ENCODE peak calls at places on chromosomes 6 and 20, in six cellular contexts. One of them, this sample, is unnamed. For H4K20me1, the result is how much of the 10 kb centered on the place peaks cover.

GRCh38 chr20:32820698-32821378 is 1.1 kb downstream of the MAPRE1 start:
- DNase-seq in mammary epithelial cell: no peak
- DNase-seq in GM23338: no peak
- DNase-seq in neural progenitor cell: peak
- DNase-seq in MM.1S: no peak
- DNase-seq in fibroblast of lung: peak
- DNase-seq in this sample: no peak

GRCh38 chr20:63268671-63269439 is 3.8 kb upstream of the ARFGAP1 start:
- DNase-seq in mammary epithelial cell: peak
- DNase-seq in GM23338: peak
- DNase-seq in neural progenitor cell: no peak
- DNase-seq in MM.1S: no peak
- DNase-seq in fibroblast of lung: no peak
- DNase-seq in this sample: peak

GRCh38 chr6:89689732-89690131 is 51.2 kb upstream of the LYRM2 start:
- DNase-seq in mammary epithelial cell: no peak
- DNase-seq in GM23338: peak
- DNase-seq in neural progenitor cell: peak
- DNase-seq in MM.1S: no peak
- DNase-seq in fibroblast of lung: no peak
- DNase-seq in this sample: no peak

GRCh38 chr20:11207749-11208502 is 534.1 kb upstream of the JAG1 start:
- DNase-seq in mammary epithelial cell: peak
- DNase-seq in GM23338: no peak
- DNase-seq in neural progenitor cell: no peak
- DNase-seq in MM.1S: no peak
- DNase-seq in fibroblast of lung: no peak
- DNase-seq in this sample: peak

GRCh38 chr6:90350689-90351554 is 54.3 kb upstream of the BACH2 start:
- DNase-seq in mammary epithelial cell: no peak
- DNase-seq in GM23338: no peak
- DNase-seq in neural progenitor cell: no peak
- DNase-seq in MM.1S: no peak
- DNase-seq in fibroblast of lung: peak
- DNase-seq in this sample: no peak

GRCh38 chr6:38043259-38043753 is 223.8 kb downstream of the ZFAND3 start:
- DNase-seq in mammary epithelial cell: no peak
- DNase-seq in GM23338: no peak
- DNase-seq in neural progenitor cell: no peak
- DNase-seq in MM.1S: no peak
- DNase-seq in fibroblast of lung: no peak
- DNase-seq in this sample: no peak

GRCh38 chr6:163383912-163384311 is 30.6 kb upstream of the QKI start:
- DNase-seq in mammary epithelial cell: peak
- DNase-seq in GM23338: no peak
- DNase-seq in neural progenitor cell: no peak
- DNase-seq in MM.1S: no peak
- DNase-seq in fibroblast of lung: peak
- DNase-seq in this sample: peak

GRCh38 chr6:134534708-134535149 is 216.8 kb upstream of the SGK1 start:
- DNase-seq in mammary epithelial cell: peak
- DNase-seq in GM23338: no peak
- DNase-seq in neural progenitor cell: no peak
- DNase-seq in MM.1S: no peak
- DNase-seq in fibroblast of lung: no peak
- DNase-seq in this sample: peak

GRCh38 chr6:50543666-50544065 is 169.7 kb upstream of the TFAP2D start:
- DNase-seq in mammary epithelial cell: no peak
- DNase-seq in GM23338: no peak
- DNase-seq in neural progenitor cell: no peak
- DNase-seq in MM.1S: no peak
- DNase-seq in fibroblast of lung: no peak
- DNase-seq in this sample: no peak

GRCh38 chr20:8299921-8300320 is 167.9 kb downstream of the PLCB1 start:
- DNase-seq in mammary epithelial cell: no peak
- DNase-seq in GM23338: no peak
- DNase-seq in neural progenitor cell: no peak
- DNase-seq in MM.1S: no peak
- DNase-seq in fibroblast of lung: peak
- DNase-seq in this sample: peak

GRCh38 chr6:150366118-150366778 is 2.6 kb upstream of the IYD start:
- DNase-seq in mammary epithelial cell: no peak
- DNase-seq in GM23338: no peak
- DNase-seq in neural progenitor cell: no peak
- DNase-seq in MM.1S: no peak
- DNase-seq in fibroblast of lung: no peak
- DNase-seq in this sample: no peak

GRCh38 chr20:58986968-58987517 is 6.0 kb downstream of the NELFCD start:
- DNase-seq in mammary epithelial cell: no peak
- DNase-seq in GM23338: no peak
- DNase-seq in neural progenitor cell: no peak
- DNase-seq in MM.1S: no peak
- DNase-seq in fibroblast of lung: no peak
- DNase-seq in this sample: no peak

GRCh38 chr6:135935951-135936601 is 84.6 kb downstream of the PDE7B start:
- DNase-seq in mammary epithelial cell: peak
- DNase-seq in GM23338: no peak
- DNase-seq in neural progenitor cell: no peak
- DNase-seq in MM.1S: no peak
- DNase-seq in fibroblast of lung: peak
- DNase-seq in this sample: peak

GRCh38 chr6:80607814-80608391 is 501.4 kb downstream of the BCKDHB start:
- DNase-seq in mammary epithelial cell: peak
- DNase-seq in GM23338: peak
- DNase-seq in neural progenitor cell: peak
- DNase-seq in MM.1S: no peak
- DNase-seq in fibroblast of lung: peak
- DNase-seq in this sample: peak

GRCh38 chr6:52503853-52504777 is 72.7 kb downstream of the TRAM2 start:
- DNase-seq in mammary epithelial cell: peak
- DNase-seq in GM23338: no peak
- DNase-seq in neural progenitor cell: no peak
- DNase-seq in MM.1S: no peak
- DNase-seq in fibroblast of lung: peak
- DNase-seq in this sample: peak

GRCh38 chr6:3571206-3571815 is 114.5 kb upstream of the SLC22A23 start:
- DNase-seq in mammary epithelial cell: no peak
- DNase-seq in GM23338: no peak
- DNase-seq in neural progenitor cell: no peak
- DNase-seq in MM.1S: no peak
- DNase-seq in fibroblast of lung: no peak
- DNase-seq in this sample: no peak

GRCh38 chr6:160881409-160881808 is 110.2 kb upstream of the MAP3K4 start:
- DNase-seq in mammary epithelial cell: no peak
- DNase-seq in GM23338: no peak
- DNase-seq in neural progenitor cell: no peak
- DNase-seq in MM.1S: no peak
- DNase-seq in fibroblast of lung: peak
- DNase-seq in this sample: peak
- H3K27ac ChIP-seq in mammary epithelial cell: no peak
- H3K27ac ChIP-seq in GM23338: no peak
- H3K27ac ChIP-seq in neural progenitor cell: no peak
- H3K27ac ChIP-seq in MM.1S: no peak
- H3K27ac ChIP-seq in fibroblast of lung: no peak
- H3K27ac ChIP-seq in this sample: no peak

DNA sequence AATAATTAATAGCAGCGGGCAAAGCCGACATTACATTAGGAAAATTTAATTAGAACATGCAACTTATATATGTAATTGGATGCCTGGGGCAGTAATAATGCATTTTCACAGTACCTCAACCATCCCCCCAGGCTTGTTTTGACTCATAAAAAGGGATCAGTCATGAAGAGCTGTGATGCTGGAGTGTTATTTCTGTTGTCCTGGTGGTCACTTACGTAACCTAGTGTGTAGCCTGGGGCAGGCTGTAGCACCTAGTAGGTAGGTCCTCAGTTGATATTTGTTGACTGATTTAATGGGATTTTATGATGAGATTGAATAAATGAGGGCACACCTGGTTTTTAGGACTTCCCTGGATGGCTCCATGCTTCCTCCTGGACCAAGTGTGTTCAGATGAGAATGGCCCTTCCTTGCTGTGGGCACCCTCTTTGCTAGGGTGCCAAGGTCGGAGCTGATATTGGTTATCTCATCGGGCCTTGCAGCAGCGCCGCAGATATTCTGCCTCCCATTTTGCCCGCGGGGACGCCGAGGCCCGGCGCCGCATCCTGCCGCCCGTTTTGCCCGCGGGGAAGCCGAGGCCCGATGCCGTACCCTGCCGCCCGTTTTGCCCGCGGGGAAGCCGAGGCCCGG is 128.8 kb downstream of the CDH26 start:
- DNase-seq in mammary epithelial cell: peak
- DNase-seq in GM23338: no peak
- DNase-seq in neural progenitor cell: no peak
- DNase-seq in MM.1S: no peak
- DNase-seq in fibroblast of lung: no peak
- DNase-seq in this sample: peak
- H4K20me1 ChIP-seq in mammary epithelial cell: under half
- H4K20me1 ChIP-seq in GM23338: under half
- H4K20me1 ChIP-seq in neural progenitor cell: under half
- H4K20me1 ChIP-seq in MM.1S: under half
- H4K20me1 ChIP-seq in fibroblast of lung: under half
- H4K20me1 ChIP-seq in this sample: under half

DNA sequence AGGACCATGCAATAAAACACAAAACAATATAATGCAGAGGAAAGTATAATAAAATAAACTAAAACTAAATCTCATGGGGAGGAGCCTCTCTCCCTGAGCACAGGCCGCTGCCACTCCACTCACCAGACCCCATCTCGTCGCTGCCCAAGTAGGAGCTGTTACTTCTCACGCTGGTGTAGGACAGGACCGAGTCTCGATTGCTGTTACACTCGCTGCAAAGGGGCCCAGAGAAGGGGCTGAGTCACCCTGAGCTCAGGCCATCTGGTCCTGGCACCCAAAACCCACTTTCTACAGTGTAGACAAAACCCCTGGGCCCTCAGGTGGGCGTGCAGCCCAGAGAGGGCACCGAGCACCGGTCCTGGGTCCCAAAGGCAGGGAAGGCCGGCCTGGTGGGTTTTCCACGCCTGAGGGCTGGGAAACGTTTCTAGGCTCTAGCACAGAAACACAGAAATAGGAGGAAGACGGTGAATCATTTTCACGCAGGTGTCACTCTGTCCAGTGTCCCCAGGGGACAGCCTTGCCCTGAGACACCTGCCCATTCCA is 183.4 kb downstream of the PREX1 start:
- DNase-seq in mammary epithelial cell: no peak
- DNase-seq in GM23338: no peak
- DNase-seq in neural progenitor cell: no peak
- DNase-seq in MM.1S: no peak
- DNase-seq in fibroblast of lung: no peak
- DNase-seq in this sample: no peak
- TF ChIP-seq EZH2 in mammary epithelial cell: no peak
- TF ChIP-seq EZH2 in GM23338: no peak
- TF ChIP-seq EZH2 in neural progenitor cell: no peak
- TF ChIP-seq EZH2 in MM.1S: no peak
- TF ChIP-seq EZH2 in fibroblast of lung: no peak
- TF ChIP-seq EZH2 in this sample: no peak

DNA sequence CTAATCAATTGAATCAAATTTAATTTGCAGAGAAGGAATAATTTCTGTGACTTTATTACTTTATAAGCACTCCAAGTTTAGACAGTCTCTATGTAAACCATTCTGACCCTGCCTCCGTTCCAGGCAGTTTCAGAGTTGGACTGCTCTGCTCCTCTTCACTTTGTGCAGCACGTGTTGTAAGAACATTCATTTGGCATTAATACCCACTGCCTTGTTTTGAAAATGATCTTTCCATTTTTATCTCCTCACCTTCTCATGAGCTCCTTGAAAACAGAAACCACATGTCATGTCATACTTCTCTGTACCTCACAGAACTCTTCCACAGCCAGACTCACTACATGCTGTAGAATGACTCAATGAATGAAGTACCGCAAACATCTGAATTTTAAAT is 25.5 kb downstream of the SLC22A1 start:
- DNase-seq in mammary epithelial cell: no peak
- DNase-seq in GM23338: no peak
- DNase-seq in neural progenitor cell: no peak
- DNase-seq in MM.1S: no peak
- DNase-seq in fibroblast of lung: no peak
- DNase-seq in this sample: no peak
- H3K27ac ChIP-seq in mammary epithelial cell: no peak
- H3K27ac ChIP-seq in GM23338: no peak
- H3K27ac ChIP-seq in neural progenitor cell: no peak
- H3K27ac ChIP-seq in MM.1S: no peak
- H3K27ac ChIP-seq in fibroblast of lung: no peak
- H3K27ac ChIP-seq in this sample: no peak

GRCh38 chr20:1125266-1125665 is 6.9 kb downstream of the PSMF1 start:
- DNase-seq in mammary epithelial cell: no peak
- DNase-seq in GM23338: no peak
- DNase-seq in neural progenitor cell: no peak
- DNase-seq in MM.1S: no peak
- DNase-seq in fibroblast of lung: no peak
- DNase-seq in this sample: no peak
- H4K20me1 ChIP-seq in mammary epithelial cell: under half
- H4K20me1 ChIP-seq in GM23338: under half
- H4K20me1 ChIP-seq in neural progenitor cell: under half
- H4K20me1 ChIP-seq in MM.1S: under half
- H4K20me1 ChIP-seq in fibroblast of lung: under half
- H4K20me1 ChIP-seq in this sample: under half

This sample was measured in GM23248.